ENCODE peak calls at places on chromosome 15, in seven cellular contexts. R, Y, Q, N, M, U and B are unnamed samples. For H3K4me1 and H3K36me3, the result is how much of the 10 kb centered on the place peaks cover.

GRCh38 chr15:78208887-78209645 is 25.3 kb downstream of the ACSBG1 start:
- DNase-seq in M (no peak), R (no peak), Y (peak), Q (no peak), U (no peak), N (no peak), B (no peak)

GRCh38 chr15:67303490-67304363 is 49.1 kb downstream of the IQCH start:
- DNase-seq in U (peak), Q (peak), M (peak), N (peak), Y (peak), R (peak), B (no peak)

GRCh38 chr15:27017168-27017809 is 46.3 kb downstream of the GABRG3 start:
- DNase-seq in N (no peak), Y (no peak), M (peak), Q (peak), R (peak), U (peak), B (no peak)

GRCh38 chr15:50260969-50261496 is 4.5 kb downstream of the HDC start:
- DNase-seq in U (peak), R (no peak), Y (no peak), Q (no peak), M (peak), N (no peak), B (no peak)

GRCh38 chr15:35557544-35557943 is 11.6 kb upstream of the DPH6 start:
- DNase-seq in Q (no peak), N (no peak), M (peak), R (no peak), U (peak), Y (no peak), B (no peak)

GRCh38 chr15:24856397-24857093 is 98.2 kb upstream of the SNRPN start:
- DNase-seq in U (peak), M (peak), R (peak), N (no peak), Q (peak), Y (no peak), B (peak)

GRCh38 chr15:34038404-34039179 is 412 bp downstream of the AVEN start:
- DNase-seq in N (peak), Q (peak), R (peak), U (peak), M (peak), Y (peak), B (peak)

GRCh38 chr15:22949074-22949547 is 31.1 kb downstream of the CYFIP1 start:
- DNase-seq in U (peak), R (peak), M (peak), N (no peak), Y (peak), Q (peak), B (peak)

GRCh38 chr15:48477795-48478360 is 146.6 kb downstream of the DUT start:
- DNase-seq in Y (no peak), U (no peak), N (no peak), R (no peak), M (no peak), Q (no peak), B (no peak)

GRCh38 chr15:90191795-90192494 is 9.2 kb upstream of the SEMA4B start:
- DNase-seq in Y (peak), R (no peak), N (peak), M (peak), Q (peak), U (no peak), B (peak)

GRCh38 chr15:31088672-31089360 is 12.7 kb downstream of the TRPM1 start:
- DNase-seq in R (no peak), N (no peak), M (no peak), Q (no peak), U (no peak), Y (no peak), B (no peak)

GRCh38 chr15:74025436-74025835 is 30.9 kb downstream of the PML start:
- DNase-seq in Q (no peak), Y (no peak), M (no peak), R (no peak), U (no peak), N (no peak), B (no peak)

GRCh38 chr15:78259232-78259631 is 5.1 kb upstream of the DNAJA4 start:
- DNase-seq in M (no peak), Y (no peak), Q (no peak), N (no peak), R (no peak), U (no peak), B (no peak)

GRCh38 chr15:101805605-101806345 is 2.5 kb downstream of the OR4F6 start:
- DNase-seq in R (no peak), N (no peak), Q (no peak), U (no peak), Y (no peak), M (no peak), B (no peak)

GRCh38 chr15:66651198-66651597 is 50.8 kb upstream of the SMAD6 start:
- DNase-seq in M (no peak), N (no peak), Q (no peak), R (no peak), Y (no peak), U (no peak), B (no peak)

GRCh38 chr15:78402056-78402610 is 35.9 kb upstream of the IREB2 start:
- DNase-seq in U (no peak), Q (no peak), N (no peak), Y (no peak), M (no peak), R (no peak), B (no peak)

GRCh38 chr15:64233299-64233698 is 70.5 kb upstream of the PPIB start:
- DNase-seq in Q (no peak), U (no peak), M (no peak), Y (no peak), R (no peak), N (no peak), B (no peak)

GRCh38 chr15:90862487-90862886 is 5.9 kb upstream of the FURIN start:
- DNase-seq in Q (no peak), U (no peak), Y (no peak), M (no peak), R (no peak), N (no peak), B (no peak)

GRCh38 chr15:42138968-42139386 is 17.5 kb downstream of the PLA2G4F start:
- DNase-seq in N (no peak), M (no peak), U (peak), R (no peak), Q (no peak), Y (peak), B (no peak)

GRCh38 chr15:91853968-91854943 is 748 bp downstream of the SLCO3A1 start:
- DNase-seq in R (peak), M (no peak), Q (peak), Y (peak), U (peak), N (peak), B (peak)

GRCh38 chr15:25169318-25169717 is 214.5 kb downstream of the SNRPN start:
- DNase-seq in Q (no peak), U (no peak), N (no peak), R (no peak), Y (no peak), M (no peak), B (peak)

GRCh38 chr15:77646104-77646694 is 13.5 kb upstream of the LINGO1 start:
- DNase-seq in M (peak), N (no peak), U (no peak), Y (peak), Q (no peak), R (no peak), B (no peak)

GRCh38 chr15:45185069-45185779 is 2.5 kb downstream of the SHF start:
- DNase-seq in U (no peak), Y (no peak), N (no peak), Q (no peak), R (no peak), M (peak), B (no peak)

GRCh38 chr15:75178938-75179772 is 22.5 kb upstream of the C15orf39 start:
- DNase-seq in N (no peak), Y (no peak), U (no peak), M (no peak), Q (no peak), R (no peak), B (peak)
- H3K4me1 ChIP-seq in N (under half), Y (under half), U (under half), M (under half), Q (under half), R (under half), B (half or more)

GRCh38 chr15:59140422-59141226 is 35.7 kb downstream of the CCNB2 start:
- DNase-seq in N (no peak), M (peak), Q (no peak), Y (peak), R (no peak), U (peak), B (no peak)

GRCh38 chr15:59131955-59132562 is 27.1 kb downstream of the CCNB2 start:
- DNase-seq in N (no peak), Y (peak), M (no peak), R (no peak), U (no peak), Q (no peak), B (no peak)

GRCh38 chr15:59138243-59138642 is 33.3 kb downstream of the CCNB2 start:
- DNase-seq in Y (peak), R (peak), Q (peak), U (peak), N (peak), M (peak), B (no peak)

GRCh38 chr15:59133921-59134427 is 29.0 kb downstream of the CCNB2 start:
- DNase-seq in M (no peak), U (no peak), Q (no peak), N (no peak), R (no peak), Y (no peak), B (no peak)

DNA sequence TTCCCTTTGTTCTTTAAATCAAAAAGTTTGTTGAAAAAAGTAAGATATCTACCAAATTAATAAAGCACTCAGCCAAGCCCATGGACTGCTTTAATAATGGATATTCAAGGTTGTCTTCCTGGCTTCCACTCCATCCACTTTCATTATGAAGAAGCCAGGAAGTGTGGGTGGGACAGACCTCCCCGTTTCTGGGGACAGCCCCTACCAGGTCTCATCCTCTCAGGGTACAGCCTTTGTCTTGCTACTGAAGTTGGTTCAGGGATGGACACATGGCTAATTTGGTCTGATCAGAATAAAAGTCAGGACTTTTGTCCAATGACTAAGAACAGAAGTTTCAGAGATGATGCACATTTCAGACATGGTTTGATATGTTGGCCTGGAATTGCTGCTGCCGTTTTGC is 32.6 kb downstream of the CCNB2 start:
- DNase-seq in R (no peak), Y (no peak), Q (no peak), N (no peak), M (no peak), U (no peak), B (no peak)
- H3K36me3 ChIP-seq in R (under half), Y (under half), Q (under half), N (under half), M (half or more), U (under half), B (half or more)

GRCh38 chr15:99994849-99995248 is 261.6 kb upstream of the LYSMD4 start:
- DNase-seq in Y (no peak), M (no peak), N (no peak), U (peak), Q (no peak), R (peak), B (peak)

GRCh38 chr15:99998661-99999101 is 265.4 kb upstream of the LYSMD4 start:
- DNase-seq in Q (no peak), U (peak), N (no peak), R (no peak), Y (no peak), M (no peak), B (peak)

GRCh38 chr15:99999282-100000070 is 266.2 kb upstream of the LYSMD4 start:
- DNase-seq in Y (no peak), U (no peak), N (no peak), Q (no peak), R (no peak), M (no peak), B (no peak)

GRCh38 chr15:99997112-99997651 is 263.9 kb upstream of the LYSMD4 start:
- DNase-seq in R (no peak), M (no peak), U (no peak), Q (no peak), N (no peak), Y (no peak), B (peak)

GRCh38 chr15:99996667-99997066 is 263.4 kb upstream of the LYSMD4 start:
- DNase-seq in Q (no peak), N (no peak), R (no peak), U (no peak), M (no peak), Y (no peak), B (no peak)
- H3K4me1 ChIP-seq in Q (under half), N (under half), R (under half), U (under half), M (under half), Y (under half), B (under half)

GRCh38 chr15:39584266-39584659 is 3.4 kb downstream of the THBS1 start:
- DNase-seq in U (no peak), R (no peak), M (no peak), Q (no peak), Y (no peak), N (no peak), B (no peak)
- H3K36me3 ChIP-seq in U (under half), R (half or more), M (under half), Q (under half), Y (under half), N (under half), B (half or more)

DNA sequence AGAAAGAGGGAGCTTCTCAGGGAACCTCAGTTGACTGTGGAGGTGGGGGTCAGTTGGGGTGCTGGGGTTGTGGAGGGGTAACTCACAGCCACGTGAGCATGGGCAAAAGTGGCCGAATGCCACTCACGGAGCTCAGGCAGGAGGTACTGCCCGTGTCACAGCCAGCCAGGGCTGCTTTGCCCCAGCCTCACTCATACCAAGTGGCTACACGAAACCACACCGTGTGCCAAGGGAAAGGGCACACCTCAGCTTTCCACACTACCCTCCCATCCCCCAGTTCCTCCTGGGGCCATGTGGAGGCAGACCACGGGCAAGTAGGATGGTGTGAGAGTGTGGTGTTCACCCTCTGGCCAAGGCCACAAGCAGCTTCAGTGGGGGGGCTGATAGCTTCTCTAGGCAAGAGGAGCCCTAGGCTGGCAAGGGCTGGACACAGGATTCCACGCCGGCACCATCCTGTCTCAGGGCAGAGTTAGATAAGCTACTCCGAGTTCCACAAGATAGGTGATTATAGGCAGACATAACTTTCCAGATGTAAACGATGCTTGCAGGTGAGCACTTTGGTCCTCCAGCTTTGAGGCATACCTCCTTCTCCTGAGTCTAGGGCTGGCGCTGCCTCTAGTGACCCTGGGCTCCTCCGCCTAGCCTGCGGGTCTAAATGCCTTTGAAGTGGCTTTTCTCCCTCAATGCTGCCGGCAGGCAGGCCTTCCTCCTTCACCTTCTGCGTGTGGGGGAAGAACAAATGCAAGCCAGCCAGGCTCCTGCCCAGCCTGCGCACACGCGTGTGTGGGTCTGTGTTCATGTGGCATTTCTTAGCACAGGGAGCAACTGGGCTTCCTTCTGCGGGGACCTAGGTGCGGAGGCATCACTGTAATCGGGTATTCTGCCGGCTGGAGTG is 25.0 kb downstream of the RGMA start:
- DNase-seq in N (no peak), Q (no peak), R (no peak), U (no peak), M (no peak), Y (no peak), B (no peak)
- H3K4me1 ChIP-seq in N (under half), Q (under half), R (half or more), U (under half), M (under half), Y (under half), B (half or more)

DNA sequence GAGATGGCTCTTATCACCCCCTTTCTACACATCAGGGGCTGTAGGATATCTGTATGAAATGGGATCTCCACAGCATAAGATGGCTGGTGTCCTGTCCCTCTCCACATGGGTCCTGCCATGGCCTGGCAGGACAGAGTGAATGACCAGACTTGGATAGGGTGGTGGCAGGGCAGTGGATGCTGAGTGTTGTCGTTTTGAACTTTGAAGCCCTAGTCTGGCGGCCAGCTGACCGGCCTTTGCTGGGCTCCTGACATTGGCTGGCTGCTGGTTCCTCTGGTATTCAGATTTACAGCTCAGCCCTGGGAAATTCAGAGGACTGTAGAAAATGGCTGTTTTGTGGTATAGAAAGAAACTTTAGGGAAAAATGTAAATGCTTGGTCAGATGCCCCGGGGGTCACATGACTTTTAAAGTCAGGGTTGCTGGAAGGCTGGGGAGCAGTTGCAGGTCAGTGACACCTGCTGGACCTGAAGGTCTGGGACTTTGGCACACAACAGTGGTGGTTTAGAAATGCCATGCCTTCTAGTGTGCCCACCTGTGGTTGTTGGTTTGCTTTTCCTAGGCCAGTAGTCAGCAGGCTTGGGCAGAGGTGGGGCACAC is 13.5 kb upstream of the PGPEP1L start:
- DNase-seq in R (no peak), N (no peak), Q (no peak), Y (no peak), M (no peak), U (no peak), B (no peak)
- H3K36me3 ChIP-seq in R (under half), N (under half), Q (under half), Y (under half), M (under half), U (under half), B (under half)

DNA sequence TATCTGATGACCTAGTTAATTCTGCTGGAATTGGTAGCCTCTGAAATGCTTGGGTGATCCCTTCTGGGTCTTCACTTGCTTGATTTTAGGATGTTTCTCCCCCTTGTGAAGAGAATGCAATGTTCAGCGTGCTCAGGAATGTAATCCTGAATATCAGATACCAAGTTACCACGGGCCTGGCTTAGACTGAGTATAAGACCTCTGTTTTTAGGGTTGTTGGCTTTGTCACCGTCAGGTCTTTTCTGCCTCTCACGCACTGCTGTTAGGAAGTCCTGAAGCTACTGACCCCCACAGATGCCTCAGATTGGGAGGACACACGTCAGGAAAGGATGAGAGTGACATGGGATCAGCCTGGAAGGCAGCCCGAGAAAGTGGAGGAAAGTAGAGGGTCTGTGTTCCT is 198.5 kb downstream of the CDIN1 start:
- DNase-seq in N (no peak), Q (no peak), U (peak), M (no peak), Y (no peak), R (no peak), B (no peak)
- H3K4me1 ChIP-seq in N (under half), Q (half or more), U (under half), M (under half), Y (under half), R (under half), B (under half)

DNA sequence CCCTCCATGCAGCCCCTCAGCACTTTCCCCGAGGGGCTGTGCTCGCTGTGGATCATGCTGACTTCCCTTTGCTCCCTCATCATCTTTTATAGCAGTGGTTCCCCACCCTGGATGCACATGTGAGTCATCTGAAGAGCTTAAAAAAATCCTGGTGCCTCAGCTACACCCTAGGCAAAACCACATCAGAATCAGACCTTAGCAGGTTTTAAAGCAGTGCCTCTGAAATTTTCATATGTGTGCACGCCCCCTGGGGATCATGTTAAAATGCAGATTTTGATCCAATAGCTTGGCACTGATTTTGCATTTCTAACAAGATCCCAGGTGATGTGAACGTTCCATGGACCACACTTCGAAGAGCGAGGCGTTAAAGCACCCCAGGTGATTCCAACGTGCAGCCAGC is 50.9 kb downstream of the FEM1B start:
- DNase-seq in M (no peak), R (no peak), Q (no peak), U (no peak), N (peak), Y (no peak), B (no peak)
- H3K36me3 ChIP-seq in M (under half), R (under half), Q (under half), U (under half), N (under half), Y (under half), B (half or more)

DNA sequence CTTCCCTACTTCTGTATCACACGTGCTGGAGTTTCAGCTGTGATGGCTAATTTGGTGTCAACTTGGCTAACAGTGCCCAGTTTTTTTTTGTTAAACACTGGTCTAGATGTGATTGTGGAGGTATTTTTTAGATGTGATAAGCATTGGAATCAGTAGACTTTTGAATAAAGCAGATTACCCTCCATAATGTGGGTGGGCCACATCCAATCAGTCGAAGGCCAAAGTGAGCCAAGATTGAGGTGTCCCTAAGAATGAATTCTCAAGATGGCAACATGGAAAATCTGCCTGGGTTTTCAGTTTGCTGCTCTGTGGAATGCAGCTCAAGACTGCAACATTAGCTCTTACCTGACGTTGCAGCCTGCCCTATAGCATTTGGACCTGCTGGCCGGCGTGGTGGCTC is 68.8 kb upstream of the AGBL1 start:
- DNase-seq in Q (no peak), U (no peak), Y (no peak), M (no peak), N (no peak), R (no peak), B (no peak)
- H3K4me1 ChIP-seq in Q (under half), U (under half), Y (under half), M (under half), N (under half), R (under half), B (under half)